ENCODE peak calls at places on chromosomes 6 and 20, in seven cellular contexts. G is mesendoderm, P is IMR-90, R is neuronal stem cell, M is mesenchymal stem cell, E is H1, X is trophoblast cell. Z is an unnamed sample.

GRCh38 chr6:89763550-89763949 is 56.0 kb downstream of the MDN1 start:
- DNase-seq in G (no peak), P (peak), R (no peak), M (peak), E (no peak), X (no peak), Z (no peak)

GRCh38 chr6:10051283-10051682 is 363.6 kb downstream of the TFAP2A start:
- DNase-seq in G (no peak), P (no peak), R (no peak), M (no peak), E (no peak), X (no peak), Z (no peak)

GRCh38 chr6:52283111-52283510 is 1.4 kb downstream of the MCM3 start:
- DNase-seq in G (no peak), P (no peak), R (no peak), M (no peak), E (no peak), X (no peak), Z (no peak)

GRCh38 chr6:147684906-147685305 is 176.4 kb downstream of the SAMD5 start:
- DNase-seq in G (no peak), P (no peak), R (no peak), M (no peak), E (no peak), X (no peak), Z (no peak)

GRCh38 chr6:6812427-6812826 is 223.9 kb downstream of the LY86 start:
- DNase-seq in G (no peak), P (no peak), R (no peak), M (no peak), E (no peak), X (no peak), Z (no peak)

GRCh38 chr6:21751608-21752007 is 158.1 kb downstream of the SOX4 start:
- DNase-seq in G (no peak), P (no peak), R (no peak), M (no peak), E (no peak), X (no peak), Z (no peak)

GRCh38 chr6:104799134-104799657 is 60.5 kb downstream of the HACE1 start:
- DNase-seq in G (no peak), P (no peak), R (no peak), M (no peak), E (no peak), X (no peak), Z (no peak)

GRCh38 chr20:62808211-62808865 is 3.7 kb downstream of the OGFR start:
- DNase-seq in G (peak), P (peak), R (peak), M (peak), E (peak), X (peak), Z (peak)

GRCh38 chr20:48329676-48330644 is 497.8 kb downstream of the PREX1 start:
- DNase-seq in G (peak), P (peak), R (no peak), M (peak), E (no peak), X (no peak), Z (peak)

GRCh38 chr6:21382821-21383455 is 210.6 kb upstream of the SOX4 start:
- DNase-seq in G (no peak), P (no peak), R (no peak), M (no peak), E (no peak), X (no peak), Z (no peak)

GRCh38 chr20:48827880-48828733 is at the start of gene PREX1:
- DNase-seq in G (peak), P (peak), R (peak), M (peak), E (peak), X (peak), Z (peak)

GRCh38 chr6:5422321-5422915 is 161.1 kb downstream of the FARS2 start:
- DNase-seq in G (peak), P (peak), R (no peak), M (peak), E (peak), X (peak), Z (peak)

GRCh38 chr6:13044390-13044789 is 283.9 kb downstream of the TBC1D7 start:
- DNase-seq in G (peak), P (no peak), R (no peak), M (peak), E (peak), X (peak), Z (peak)

GRCh38 chr20:43492101-43492500 is 15.4 kb upstream of the L3MBTL1 start:
- DNase-seq in G (no peak), P (peak), R (no peak), M (no peak), E (no peak), X (peak), Z (no peak)

GRCh38 chr6:125124250-125124777 is 29.3 kb upstream of the TPD52L1 start:
- DNase-seq in G (peak), P (no peak), R (no peak), M (no peak), E (no peak), X (no peak), Z (no peak)

GRCh38 chr20:49543071-49543857 is 24.7 kb downstream of the PTGIS start:
- DNase-seq in G (no peak), P (no peak), R (no peak), M (no peak), E (no peak), X (no peak), Z (no peak)

GRCh38 chr20:16916165-16916564 is 168.0 kb downstream of the OTOR start:
- DNase-seq in G (peak), P (no peak), R (no peak), M (no peak), E (no peak), X (no peak), Z (no peak)

GRCh38 chr6:105319331-105319730 is 83.6 kb downstream of the PREP start:
- DNase-seq in G (no peak), P (peak), R (no peak), M (no peak), E (no peak), X (no peak), Z (no peak)

GRCh38 chr20:22425344-22426295 is 158.8 kb downstream of the FOXA2 start:
- DNase-seq in G (peak), P (no peak), R (no peak), M (no peak), E (no peak), X (no peak), Z (no peak)

GRCh38 chr6:39905640-39905975 is 28.7 kb downstream of the MOCS1 start:
- DNase-seq in G (no peak), P (no peak), R (no peak), M (no peak), E (no peak), X (no peak), Z (no peak)

GRCh38 chr20:34065260-34065659 is 46.8 kb downstream of the EIF2S2 start:
- DNase-seq in G (peak), P (peak), R (no peak), M (peak), E (no peak), X (no peak), Z (no peak)

GRCh38 chr6:25844518-25844917 is 12.7 kb upstream of the SLC17A1 start:
- DNase-seq in G (no peak), P (no peak), R (no peak), M (no peak), E (no peak), X (no peak), Z (no peak)

GRCh38 chr20:63172726-63173125 is 43.2 kb downstream of the YTHDF1 start:
- DNase-seq in G (peak), P (no peak), R (no peak), M (no peak), E (peak), X (no peak), Z (peak)

GRCh38 chr6:150420926-150421325 is 52.1 kb downstream of the IYD start:
- DNase-seq in G (no peak), P (no peak), R (no peak), M (no peak), E (no peak), X (no peak), Z (no peak)
- H3K18ac ChIP-seq in G (no peak), P (no peak), R (no peak), M (no peak), E (no peak), X (no peak), Z (no peak)

DNA sequence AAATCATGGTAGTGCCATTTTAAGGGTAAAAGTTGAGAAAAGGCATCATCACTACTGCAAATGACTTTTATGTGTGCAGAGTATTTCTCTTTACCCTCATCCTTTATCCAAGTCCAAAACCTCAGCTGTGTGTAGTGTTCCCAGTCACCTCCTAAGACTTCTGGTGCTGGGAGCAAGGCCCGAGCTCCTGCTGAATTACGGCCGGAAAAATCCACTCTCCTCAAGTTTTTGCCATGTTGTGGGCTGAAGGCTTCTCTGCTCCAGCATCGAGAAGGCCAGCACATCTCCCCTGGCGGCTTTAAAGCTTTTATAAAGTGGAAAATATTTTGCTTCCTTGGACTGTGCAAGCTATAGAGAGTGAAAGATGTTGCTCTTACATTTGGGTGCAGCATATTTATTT is 153.1 kb upstream of the THBS2 start:
- DNase-seq in G (no peak), P (no peak), R (no peak), M (no peak), E (no peak), X (no peak), Z (no peak)
- H3K18ac ChIP-seq in G (no peak), P (no peak), R (no peak), M (no peak), E (no peak), X (no peak), Z (no peak)

GRCh38 chr6:156727715-156728385 is 49.3 kb upstream of the ARID1B start:
- DNase-seq in G (no peak), P (no peak), R (no peak), M (no peak), E (no peak), X (no peak), Z (no peak)
- H3K18ac ChIP-seq in G (no peak), P (no peak), R (no peak), M (no peak), E (no peak), X (no peak), Z (no peak)

GRCh38 chr20:59355242-59355641 is 54.8 kb downstream of the EDN3 start:
- DNase-seq in G (no peak), P (no peak), R (no peak), M (no peak), E (no peak), X (no peak), Z (no peak)
- H3K18ac ChIP-seq in G (no peak), P (no peak), R (no peak), M (no peak), E (no peak), X (no peak), Z (no peak)

GRCh38 chr20:50747275-50747674 is 15.9 kb downstream of the PARD6B start:
- DNase-seq in G (no peak), P (no peak), R (no peak), M (no peak), E (no peak), X (no peak), Z (no peak)
- H3K18ac ChIP-seq in G (no peak), P (peak), R (no peak), M (no peak), E (no peak), X (no peak), Z (no peak)

Z was measured in H9.